ENCODE peak calls at places on chromosomes 16 and 17, in eight cellular contexts. K, F, U, A, I, B, V and J are unnamed samples.

GRCh38 chr17:66570353-66571195 is 264.3 kb upstream of the CACNG5 start:
- DNase-seq in K (no peak), F (no peak), U (no peak), A (no peak), I (no peak), B (peak; percentile 75), V (no peak), J (no peak)

GRCh38 chr17:49741692-49742076 is 22.2 kb downstream of the FAM117A start:
- DNase-seq in K (no peak), F (no peak), U (no peak), A (no peak), I (no peak), B (no peak), V (no peak), J (no peak)

GRCh38 chr17:56786989-56787482 is 46.7 kb downstream of the C17orf67 start:
- DNase-seq in K (no peak), F (no peak), U (no peak), A (no peak), I (peak; percentile 94), B (peak; percentile 98), V (no peak), J (peak; percentile 87)

GRCh38 chr17:77372444-77373297 is 231.9 kb downstream of the SEC14L1 start:
- DNase-seq in K (peak; percentile 56), F (peak; percentile 58), U (peak; percentile 46), A (peak; percentile 95), I (peak; percentile 45), B (peak; percentile 62), V (no peak), J (no peak)

GRCh38 chr16:17138801-17139200 is 332.0 kb downstream of the XYLT1 start:
- DNase-seq in K (no peak), F (no peak), U (no peak), A (no peak), I (no peak), B (no peak), V (no peak), J (no peak)

GRCh38 chr16:15427648-15428239 is 6.6 kb upstream of the BMERB1 start:
- DNase-seq in K (peak; percentile 27), F (peak; percentile 57), U (peak; percentile 45), A (peak; percentile 89), I (no peak), B (peak; percentile 91), V (no peak), J (no peak)

GRCh38 chr16:68954871-68955635 is 111.7 kb downstream of the TANGO6 start:
- DNase-seq in K (no peak), F (peak; percentile 92), U (no peak), A (no peak), I (no peak), B (no peak), V (no peak), J (no peak)

GRCh38 chr17:67221062-67221998 is 23.7 kb downstream of the HELZ start:
- DNase-seq in K (no peak), F (peak; percentile 11), U (peak; percentile 22), A (no peak), I (no peak), B (peak; percentile 62), V (no peak), J (no peak)

GRCh38 chr17:60971515-60972369 is 294.1 kb downstream of the BCAS3 start:
- DNase-seq in K (peak; percentile 9), F (peak; percentile 62), U (no peak), A (no peak), I (no peak), B (peak; percentile 68), V (no peak), J (no peak)

GRCh38 chr16:57468346-57468745 is 5.9 kb downstream of the POLR2C start:
- DNase-seq in K (no peak), F (no peak), U (no peak), A (no peak), I (no peak), B (no peak), V (no peak), J (no peak)

GRCh38 chr17:66339563-66339962 is 37.1 kb downstream of the PRKCA start:
- DNase-seq in K (no peak), F (no peak), U (no peak), A (no peak), I (no peak), B (no peak), V (no peak), J (no peak)

GRCh38 chr16:85620403-85620802 is 7.3 kb downstream of the GSE1 start:
- DNase-seq in K (no peak), F (no peak), U (no peak), A (no peak), I (no peak), B (no peak), V (no peak), J (no peak)

GRCh38 chr17:2239882-2240430 is 63.6 kb downstream of the SMG6 start:
- DNase-seq in K (no peak), F (no peak), U (no peak), A (peak; percentile 89), I (peak; percentile 79), B (peak; percentile 97), V (no peak), J (no peak)

GRCh38 chr17:75837899-75838298 is 6.3 kb downstream of the UNC13D start:
- DNase-seq in K (no peak), F (no peak), U (no peak), A (no peak), I (no peak), B (no peak), V (no peak), J (no peak)

GRCh38 chr16:81703177-81704155 is 75.6 kb upstream of the PLCG2 start:
- DNase-seq in K (no peak), F (peak; percentile 16), U (no peak), A (peak; percentile 75), I (peak; percentile 91), B (peak; percentile 96), V (no peak), J (no peak)

GRCh38 chr17:40456396-40456951 is 13.2 kb downstream of the IGFBP4 start:
- DNase-seq in K (no peak), F (no peak), U (no peak), A (no peak), I (no peak), B (no peak), V (no peak), J (no peak)

GRCh38 chr16:10297341-10298006 is 88.4 kb upstream of the ATF7IP2 start:
- DNase-seq in K (no peak), F (no peak), U (no peak), A (no peak), I (no peak), B (no peak), V (no peak), J (no peak)

GRCh38 chr17:77865716-77866115 is 92.8 kb upstream of the TNRC6C start:
- DNase-seq in K (no peak), F (no peak), U (no peak), A (peak; percentile 26), I (no peak), B (no peak), V (no peak), J (no peak)

GRCh38 chr17:29709861-29710849 is 87.4 kb upstream of the CORO6 start:
- DNase-seq in K (no peak), F (no peak), U (no peak), A (no peak), I (peak; percentile 36), B (peak; percentile 62), V (no peak), J (no peak)

GRCh38 chr17:18950944-18951905 is 740 bp upstream of the SLC5A10 start:
- DNase-seq in K (no peak), F (no peak), U (no peak), A (peak; percentile 66), I (no peak), B (no peak), V (no peak), J (no peak)

GRCh38 chr16:29858149-29858899 is 4.7 kb downstream of the CDIPT start:
- DNase-seq in K (no peak), F (no peak), U (no peak), A (no peak), I (no peak), B (no peak), V (no peak), J (no peak)

GRCh38 chr17:31488264-31488981 is 96.9 kb downstream of the RAB11FIP4 start:
- DNase-seq in K (no peak), F (no peak), U (peak; percentile 19), A (no peak), I (no peak), B (no peak), V (no peak), J (no peak)

GRCh38 chr16:14301150-14302030 is 230.3 kb downstream of the MRTFB start:
- DNase-seq in K (no peak), F (no peak), U (no peak), A (peak; percentile 81), I (peak; percentile 30), B (no peak), V (no peak), J (no peak)

GRCh38 chr16:64180136-64180900 is 941.5 kb downstream of the CDH11 start:
- DNase-seq in K (no peak), F (no peak), U (no peak), A (no peak), I (no peak), B (no peak), V (no peak), J (no peak)

GRCh38 chr16:81831722-81832126 is 52.6 kb downstream of the PLCG2 start:
- DNase-seq in K (no peak), F (no peak), U (no peak), A (peak; percentile 76), I (no peak), B (peak; percentile 12), V (no peak), J (no peak)

GRCh38 chr17:8138672-8139371 is 13.4 kb downstream of the PER1 start:
- DNase-seq in K (peak; percentile 90), F (peak; percentile 98), U (peak; percentile 93), A (peak; percentile 98), I (peak; percentile 94), B (peak; percentile 95), V (peak; percentile 74), J (peak; percentile 91)

GRCh38 chr16:65717006-65717720 is 595.3 kb upstream of the CDH11 start:
- DNase-seq in K (no peak), F (no peak), U (no peak), A (no peak), I (peak; percentile 39), B (no peak), V (no peak), J (no peak)

GRCh38 chr17:72115789-72116520 is 4.9 kb upstream of the SOX9 start:
- DNase-seq in K (no peak), F (no peak), U (no peak), A (no peak), I (no peak), B (no peak), V (no peak), J (no peak)

GRCh38 chr16:31568577-31569359 is 41.1 kb downstream of the AHSP start:
- DNase-seq in K (no peak), F (no peak), U (no peak), A (no peak), I (no peak), B (peak; percentile 5), V (no peak), J (no peak)

GRCh38 chr17:78689029-78689428 is 93.0 kb downstream of the CYTH1 start:
- DNase-seq in K (no peak), F (no peak), U (no peak), A (no peak), I (no peak), B (no peak), V (no peak), J (peak; percentile 2)

GRCh38 chr16:17544785-17545184 is 74.0 kb upstream of the XYLT1 start:
- DNase-seq in K (no peak), F (no peak), U (no peak), A (no peak), I (no peak), B (no peak), V (no peak), J (no peak)

GRCh38 chr17:35164716-35165115 is 17.1 kb downstream of the UNC45B start:
- DNase-seq in K (no peak), F (no peak), U (no peak), A (peak; percentile 10), I (no peak), B (no peak), V (no peak), J (no peak)

GRCh38 chr17:79084291-79085153 is 9.9 kb downstream of the ENGASE start:
- DNase-seq in K (no peak), F (no peak), U (no peak), A (peak; percentile 71), I (no peak), B (no peak), V (no peak), J (no peak)

GRCh38 chr16:75244225-75244792 is 7.1 kb downstream of the BCAR1 start:
- DNase-seq in K (no peak), F (no peak), U (no peak), A (peak; percentile 91), I (peak; percentile 67), B (no peak), V (no peak), J (no peak)